ENCODE peak calls at places on chromosomes 4 and X, in seven cellular contexts. V is stomach, K is SK-N-SH, R is prostate gland, I is breast epithelium, Q is endothelial cell of umbilical vein, Z is sigmoid colon. J is an unnamed sample.

GRCh38 chrX:30597258-30598012 is 19.9 kb upstream of the TASL start:
- DNase-seq in K (no peak), I (no peak), R (no peak), Z (no peak), Q (no peak), V (no peak), J (no peak)

GRCh38 chr4:21765810-21766407 is 182.7 kb downstream of the KCNIP4 start:
- DNase-seq in R (peak; percentile 7), Q (peak; percentile 75), K (peak; percentile 25), Z (no peak), I (no peak), V (peak; percentile 34), J (no peak)

GRCh38 chr4:182643801-182644311 is 273.3 kb downstream of the DCTD start:
- DNase-seq in Z (no peak), R (no peak), I (no peak), Q (peak; percentile 21), K (no peak), V (no peak), J (no peak)

GRCh38 chrX:105822138-105823091 is at the start of gene NRK:
- DNase-seq in K (peak; percentile 27), V (no peak), I (no peak), Q (peak; percentile 31), R (no peak), Z (peak; percentile 67), J (no peak)

GRCh38 chr4:86482851-86483490 is 111.1 kb upstream of the PTPN13 start:
- DNase-seq in Q (no peak), V (no peak), K (peak; percentile 11), Z (no peak), I (no peak), R (no peak), J (no peak)

GRCh38 chr4:82044141-82044993 is 329.4 kb downstream of the HNRNPD start:
- DNase-seq in R (peak; percentile 39), Z (peak; percentile 71), I (no peak), Q (no peak), K (peak; percentile 34), V (peak; percentile 66), J (no peak)

GRCh38 chr4:142201041-142201440 is 564.7 kb downstream of the IL15 start:
- DNase-seq in I (no peak), R (no peak), K (no peak), Q (peak; percentile 34), Z (no peak), V (no peak), J (no peak)

GRCh38 chr4:80307183-80307735 is 28.3 kb upstream of the CFAP299 start:
- DNase-seq in R (no peak), K (no peak), V (no peak), Z (no peak), Q (peak; percentile 22), I (no peak), J (no peak)

GRCh38 chr4:152983221-152983620 is 47.1 kb downstream of the FHDC1 start:
- DNase-seq in K (no peak), V (no peak), Z (no peak), I (no peak), R (no peak), Q (no peak), J (no peak)

GRCh38 chrX:142156567-142156966 is 48.5 kb downstream of the MAGEC2 start:
- DNase-seq in Z (no peak), K (no peak), R (no peak), V (no peak), Q (no peak), I (no peak), J (no peak)

GRCh38 chr4:158033416-158033863 is 139.4 kb downstream of the GASK1B start:
- DNase-seq in I (no peak), Q (peak; percentile 96), K (no peak), R (no peak), V (no peak), Z (no peak), J (no peak)

GRCh38 chr4:39442910-39443480 is 15.7 kb downstream of the RPL9 start:
- DNase-seq in R (no peak), I (no peak), K (no peak), Q (no peak), V (no peak), Z (no peak), J (no peak)

GRCh38 chrX:9329056-9329455 is 135.8 kb upstream of the TBL1X start:
- DNase-seq in Q (no peak), I (no peak), Z (no peak), R (no peak), K (no peak), V (peak; percentile 70), J (no peak)

GRCh38 chrX:103756736-103757135 is 19.9 kb upstream of the PLP1 start:
- DNase-seq in R (no peak), I (no peak), V (no peak), K (no peak), Z (no peak), Q (no peak), J (no peak)

GRCh38 chrX:18558799-18559198 is 113.1 kb downstream of the RS1 start:
- DNase-seq in R (no peak), I (no peak), V (no peak), K (no peak), Z (no peak), Q (no peak), J (no peak)

GRCh38 chr4:34920032-34920431 is 1324.3 kb downstream of the ARAP2 start:
- DNase-seq in Q (no peak), R (no peak), Z (no peak), V (no peak), K (no peak), I (no peak), J (no peak)

GRCh38 chr4:39846705-39847104 is 131.0 kb downstream of the PDS5A start:
- DNase-seq in K (no peak), Q (no peak), R (no peak), Z (no peak), I (no peak), V (no peak), J (no peak)

GRCh38 chrX:91414710-91415109 is 19.9 kb upstream of the PABPC5 start:
- DNase-seq in Z (no peak), I (no peak), Q (no peak), K (peak; percentile 32), R (no peak), V (no peak), J (no peak)

GRCh38 chrX:153669174-153669890 is 4.3 kb downstream of the PNCK start:
- DNase-seq in R (no peak), V (no peak), K (peak; percentile 83), Z (peak; percentile 60), I (no peak), Q (no peak), J (no peak)

GRCh38 chr4:125123710-125124109 is 191.0 kb upstream of the FAT4 start:
- DNase-seq in K (no peak), V (no peak), R (no peak), Z (no peak), I (no peak), Q (no peak), J (no peak)

GRCh38 chr4:39406763-39407583 is at the start of gene KLB:
- DNase-seq in R (no peak), V (no peak), I (no peak), Q (no peak), Z (no peak), K (no peak), J (no peak)

GRCh38 chr4:143354990-143355389 is 18.3 kb downstream of the GAB1 start:
- DNase-seq in Z (no peak), Q (peak; percentile 58), R (no peak), I (no peak), K (peak; percentile 66), V (no peak), J (no peak)
- H3K4me1 ChIP-seq in Z (no peaks in the 10 kb centered on the region), Q (peaks cover 33% of the 10 kb centered on the region), R (peaks cover 3% of the 10 kb centered on the region), I (peaks cover 10% of the 10 kb centered on the region), K (peaks cover 61% of the 10 kb centered on the region), V (peaks cover 93% of the 10 kb centered on the region), J (peaks cover 76% of the 10 kb centered on the region)

GRCh38 chr4:173532725-173533511 is 2.9 kb upstream of the HAND2 start:
- DNase-seq in I (no peak), V (no peak), R (no peak), K (no peak), Z (peak; percentile 68), Q (no peak), J (no peak)

GRCh38 chr4:173531085-173531965 is 1.3 kb upstream of the HAND2 start:
- DNase-seq in V (no peak), Q (no peak), I (no peak), K (no peak), Z (peak; percentile 92), R (no peak), J (no peak)

GRCh38 chr4:173529505-173530325 is at the start of gene HAND2:
- DNase-seq in Z (peak; percentile 97), R (no peak), Q (no peak), I (no peak), K (peak; percentile 91), V (no peak), J (no peak)

GRCh38 chr4:173528378-173529321 is 1.4 kb downstream of the HAND2 start:
- DNase-seq in I (no peak), R (no peak), Q (no peak), Z (peak; percentile 77), V (no peak), K (peak; percentile 67), J (no peak)

GRCh38 chr4:173530326-173531062 is 465 bp upstream of the HAND2 start:
- DNase-seq in K (peak; percentile 36), Z (peak; percentile 70), R (no peak), I (no peak), V (no peak), Q (no peak), J (no peak)
- H3K9me3 ChIP-seq in K (no peaks in the 10 kb centered on the region), Z (no peaks in the 10 kb centered on the region), R (no peaks in the 10 kb centered on the region), I (no peaks in the 10 kb centered on the region), V (peaks cover 11% of the 10 kb centered on the region), Q (no peaks in the 10 kb centered on the region), J (no peaks in the 10 kb centered on the region)

GRCh38 chrX:318068-318738 is 393 bp downstream of the GTPBP6 start:
- DNase-seq in V (peak; percentile 99), I (peak; percentile 100), Q (peak; percentile 98), K (peak; percentile 88), Z (peak; percentile 99), R (peak; percentile 99), J (no peak)

GRCh38 chrX:320126-320783 is 1.7 kb upstream of the GTPBP6 start:
- DNase-seq in V (no peak), I (no peak), R (no peak), Z (peak; percentile 76), Q (peak; percentile 28), K (no peak), J (no peak)

GRCh38 chrX:317424-318067 is 1.1 kb downstream of the GTPBP6 start:
- DNase-seq in I (no peak), Z (no peak), K (peak; percentile 96), R (no peak), V (no peak), Q (no peak), J (no peak)

GRCh38 chrX:318739-319578 is at the start of gene GTPBP6:
- DNase-seq in V (peak; percentile 99), I (peak; percentile 100), R (peak; percentile 100), Z (peak; percentile 100), K (peak; percentile 93), Q (peak; percentile 100), J (peak; percentile 100)

GRCh38 chrX:319579-320125 is 1.1 kb upstream of the GTPBP6 start:
- DNase-seq in Z (no peak), I (no peak), Q (no peak), V (no peak), R (no peak), K (no peak), J (no peak)
- TF ChIP-seq POLR2AphosphoS5 in Z (no peak), I (no peak), Q (no peak), V (no peak), R (no peak), K (no peak), J (no peak)

DNA sequence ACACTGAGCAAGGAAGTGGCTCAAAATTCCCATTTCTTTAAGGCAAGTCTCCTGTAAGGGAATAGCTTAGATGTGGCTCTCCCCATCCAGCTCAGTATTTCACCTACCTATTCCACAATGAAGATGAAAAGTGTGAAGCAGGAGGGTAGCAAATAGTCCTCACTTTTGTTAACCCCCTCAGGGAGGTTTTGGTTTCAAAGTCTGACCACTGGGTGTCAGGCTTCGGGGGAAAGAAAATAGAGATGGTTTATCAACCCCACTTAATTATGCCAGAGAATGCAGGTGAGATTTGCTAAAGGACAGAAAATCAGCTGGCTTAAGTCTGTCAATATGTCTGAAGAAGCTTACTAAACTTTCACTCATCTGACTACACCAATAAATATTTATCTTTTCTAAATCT is 69.5 kb downstream of the DHX15 start:
- DNase-seq in Z (no peak), K (peak; percentile 18), I (no peak), R (no peak), V (no peak), Q (no peak), J (no peak)
- H3K4me1 ChIP-seq in Z (no peaks in the 10 kb centered on the region), K (no peaks in the 10 kb centered on the region), I (no peaks in the 10 kb centered on the region), R (peaks cover 10% of the 10 kb centered on the region), V (peaks cover 26% of the 10 kb centered on the region), Q (peaks cover 4% of the 10 kb centered on the region), J (peaks cover 18% of the 10 kb centered on the region)